ENCODE peak calls at places on chromosomes 3 and 15, in eight cellular contexts. One of them, this sample, is unnamed.

GRCh38 chr15:62649793-62650420 is 392.6 kb upstream of the TPM1 start:
- DNase-seq in CD14-positive monocyte: peak; percentile 71
- DNase-seq in thyroid gland: peak; percentile 64
- DNase-seq in body of pancreas: peak; percentile 64
- DNase-seq in psoas muscle: no peak
- DNase-seq in heart left ventricle: peak; percentile 36
- DNase-seq in AG10803: peak; percentile 56
- DNase-seq in fibroblast of lung: peak; percentile 72
- DNase-seq in this sample: no peak

GRCh38 chr15:70617076-70617910 is 146.1 kb downstream of the UACA start:
- DNase-seq in CD14-positive monocyte: no peak
- DNase-seq in thyroid gland: no peak
- DNase-seq in body of pancreas: no peak
- DNase-seq in psoas muscle: no peak
- DNase-seq in heart left ventricle: no peak
- DNase-seq in AG10803: peak; percentile 40
- DNase-seq in fibroblast of lung: peak; percentile 42
- DNase-seq in this sample: no peak

GRCh38 chr3:153760952-153761351 is 360.2 kb upstream of the ARHGEF26 start:
- DNase-seq in CD14-positive monocyte: no peak
- DNase-seq in thyroid gland: no peak
- DNase-seq in body of pancreas: no peak
- DNase-seq in psoas muscle: no peak
- DNase-seq in heart left ventricle: no peak
- DNase-seq in AG10803: no peak
- DNase-seq in fibroblast of lung: no peak
- DNase-seq in this sample: no peak

GRCh38 chr3:18630295-18630694 is 205.2 kb upstream of the SATB1 start:
- DNase-seq in CD14-positive monocyte: no peak
- DNase-seq in thyroid gland: no peak
- DNase-seq in body of pancreas: no peak
- DNase-seq in psoas muscle: no peak
- DNase-seq in heart left ventricle: no peak
- DNase-seq in AG10803: no peak
- DNase-seq in fibroblast of lung: no peak
- DNase-seq in this sample: no peak

GRCh38 chr15:85149460-85150129 is 167.9 kb downstream of the PDE8A start:
- DNase-seq in CD14-positive monocyte: no peak
- DNase-seq in thyroid gland: no peak
- DNase-seq in body of pancreas: no peak
- DNase-seq in psoas muscle: no peak
- DNase-seq in heart left ventricle: no peak
- DNase-seq in AG10803: no peak
- DNase-seq in fibroblast of lung: peak; percentile 28
- DNase-seq in this sample: no peak

GRCh38 chr15:49282366-49282765 is 112.3 kb downstream of the GALK2 start:
- DNase-seq in CD14-positive monocyte: no peak
- DNase-seq in thyroid gland: no peak
- DNase-seq in body of pancreas: no peak
- DNase-seq in psoas muscle: no peak
- DNase-seq in heart left ventricle: no peak
- DNase-seq in AG10803: peak; percentile 99
- DNase-seq in fibroblast of lung: peak; percentile 98
- DNase-seq in this sample: no peak

GRCh38 chr3:126924458-126924857 is 58.5 kb upstream of the PLXNA1 start:
- DNase-seq in CD14-positive monocyte: no peak
- DNase-seq in thyroid gland: no peak
- DNase-seq in body of pancreas: no peak
- DNase-seq in psoas muscle: no peak
- DNase-seq in heart left ventricle: no peak
- DNase-seq in AG10803: no peak
- DNase-seq in fibroblast of lung: no peak
- DNase-seq in this sample: no peak

GRCh38 chr15:57146394-57147140 is 228.1 kb downstream of the TCF12 start:
- DNase-seq in CD14-positive monocyte: no peak
- DNase-seq in thyroid gland: no peak
- DNase-seq in body of pancreas: peak; percentile 26
- DNase-seq in psoas muscle: no peak
- DNase-seq in heart left ventricle: peak; percentile 27
- DNase-seq in AG10803: peak; percentile 85
- DNase-seq in fibroblast of lung: peak; percentile 58
- DNase-seq in this sample: no peak

GRCh38 chr3:195815169-195815771 is 3.5 kb upstream of the MUC4 start:
- DNase-seq in CD14-positive monocyte: no peak
- DNase-seq in thyroid gland: no peak
- DNase-seq in body of pancreas: no peak
- DNase-seq in psoas muscle: no peak
- DNase-seq in heart left ventricle: no peak
- DNase-seq in AG10803: no peak
- DNase-seq in fibroblast of lung: peak; percentile 59
- DNase-seq in this sample: no peak

GRCh38 chr15:95300958-95301357 is 1029.5 kb upstream of the NR2F2 start:
- DNase-seq in CD14-positive monocyte: no peak
- DNase-seq in thyroid gland: no peak
- DNase-seq in body of pancreas: no peak
- DNase-seq in psoas muscle: no peak
- DNase-seq in heart left ventricle: no peak
- DNase-seq in AG10803: peak; percentile 54
- DNase-seq in fibroblast of lung: peak; percentile 80
- DNase-seq in this sample: no peak

GRCh38 chr3:8663177-8664061 is 18.8 kb upstream of the SSUH2 start:
- DNase-seq in CD14-positive monocyte: no peak
- DNase-seq in thyroid gland: peak; percentile 58
- DNase-seq in body of pancreas: peak; percentile 80
- DNase-seq in psoas muscle: peak; percentile 57
- DNase-seq in heart left ventricle: peak; percentile 59
- DNase-seq in AG10803: peak; percentile 74
- DNase-seq in fibroblast of lung: peak; percentile 62
- DNase-seq in this sample: peak; percentile 84

GRCh38 chr3:62777130-62777529 is 98.1 kb downstream of the CADPS start:
- DNase-seq in CD14-positive monocyte: no peak
- DNase-seq in thyroid gland: no peak
- DNase-seq in body of pancreas: no peak
- DNase-seq in psoas muscle: no peak
- DNase-seq in heart left ventricle: no peak
- DNase-seq in AG10803: no peak
- DNase-seq in fibroblast of lung: no peak
- DNase-seq in this sample: no peak

GRCh38 chr15:25470230-25470629 is 31.4 kb upstream of the UBE3A start:
- DNase-seq in CD14-positive monocyte: no peak
- DNase-seq in thyroid gland: no peak
- DNase-seq in body of pancreas: no peak
- DNase-seq in psoas muscle: no peak
- DNase-seq in heart left ventricle: no peak
- DNase-seq in AG10803: no peak
- DNase-seq in fibroblast of lung: no peak
- DNase-seq in this sample: no peak

GRCh38 chr15:46304320-46304719 is 669.5 kb downstream of the SQOR start:
- DNase-seq in CD14-positive monocyte: no peak
- DNase-seq in thyroid gland: no peak
- DNase-seq in body of pancreas: no peak
- DNase-seq in psoas muscle: no peak
- DNase-seq in heart left ventricle: no peak
- DNase-seq in AG10803: no peak
- DNase-seq in fibroblast of lung: no peak
- DNase-seq in this sample: peak; percentile 58

GRCh38 chr3:49803464-49804140 is 541 bp downstream of the INKA1 start:
- DNase-seq in CD14-positive monocyte: no peak
- DNase-seq in thyroid gland: no peak
- DNase-seq in body of pancreas: no peak
- DNase-seq in psoas muscle: no peak
- DNase-seq in heart left ventricle: peak; percentile 71
- DNase-seq in AG10803: no peak
- DNase-seq in fibroblast of lung: no peak
- DNase-seq in this sample: peak; percentile 70

GRCh38 chr3:53056442-53056841 is 10.6 kb upstream of the SFMBT1 start:
- DNase-seq in CD14-positive monocyte: no peak
- DNase-seq in thyroid gland: no peak
- DNase-seq in body of pancreas: no peak
- DNase-seq in psoas muscle: no peak
- DNase-seq in heart left ventricle: no peak
- DNase-seq in AG10803: no peak
- DNase-seq in fibroblast of lung: peak; percentile 7
- DNase-seq in this sample: no peak

GRCh38 chr15:38531509-38531908 is 33.1 kb downstream of the RASGRP1 start:
- DNase-seq in CD14-positive monocyte: no peak
- DNase-seq in thyroid gland: no peak
- DNase-seq in body of pancreas: no peak
- DNase-seq in psoas muscle: no peak
- DNase-seq in heart left ventricle: no peak
- DNase-seq in AG10803: peak; percentile 56
- DNase-seq in fibroblast of lung: peak; percentile 78
- DNase-seq in this sample: no peak

GRCh38 chr3:78507196-78507984 is 1260.4 kb downstream of the ROBO1 start:
- DNase-seq in CD14-positive monocyte: no peak
- DNase-seq in thyroid gland: no peak
- DNase-seq in body of pancreas: no peak
- DNase-seq in psoas muscle: no peak
- DNase-seq in heart left ventricle: no peak
- DNase-seq in AG10803: no peak
- DNase-seq in fibroblast of lung: peak; percentile 36
- DNase-seq in this sample: peak; percentile 31

GRCh38 chr3:40366203-40367162 is 20.5 kb upstream of the ENTPD3 start:
- DNase-seq in CD14-positive monocyte: no peak
- DNase-seq in thyroid gland: no peak
- DNase-seq in body of pancreas: no peak
- DNase-seq in psoas muscle: no peak
- DNase-seq in heart left ventricle: no peak
- DNase-seq in AG10803: no peak
- DNase-seq in fibroblast of lung: no peak
- DNase-seq in this sample: no peak

GRCh38 chr3:27945229-27945628 is 223.1 kb upstream of the EOMES start:
- DNase-seq in CD14-positive monocyte: no peak
- DNase-seq in thyroid gland: no peak
- DNase-seq in body of pancreas: no peak
- DNase-seq in psoas muscle: no peak
- DNase-seq in heart left ventricle: no peak
- DNase-seq in AG10803: no peak
- DNase-seq in fibroblast of lung: no peak
- DNase-seq in this sample: no peak

GRCh38 chr15:77604973-77605372 is 27.7 kb downstream of the LINGO1 start:
- DNase-seq in CD14-positive monocyte: no peak
- DNase-seq in thyroid gland: no peak
- DNase-seq in body of pancreas: no peak
- DNase-seq in psoas muscle: no peak
- DNase-seq in heart left ventricle: no peak
- DNase-seq in AG10803: no peak
- DNase-seq in fibroblast of lung: no peak
- DNase-seq in this sample: no peak

GRCh38 chr3:82707035-82707434 is 945.6 kb upstream of the GBE1 start:
- DNase-seq in CD14-positive monocyte: no peak
- DNase-seq in thyroid gland: no peak
- DNase-seq in body of pancreas: peak; percentile 14
- DNase-seq in psoas muscle: no peak
- DNase-seq in heart left ventricle: no peak
- DNase-seq in AG10803: no peak
- DNase-seq in fibroblast of lung: no peak
- DNase-seq in this sample: peak; percentile 28
- TF ChIP-seq CTCF in CD14-positive monocyte: no peak
- TF ChIP-seq CTCF in thyroid gland: no peak
- TF ChIP-seq CTCF in body of pancreas: peak; percentile 53
- TF ChIP-seq CTCF in psoas muscle: no peak
- TF ChIP-seq CTCF in heart left ventricle: no peak
- TF ChIP-seq CTCF in AG10803: no peak
- TF ChIP-seq CTCF in fibroblast of lung: no peak
- TF ChIP-seq CTCF in this sample: no peak

DNA sequence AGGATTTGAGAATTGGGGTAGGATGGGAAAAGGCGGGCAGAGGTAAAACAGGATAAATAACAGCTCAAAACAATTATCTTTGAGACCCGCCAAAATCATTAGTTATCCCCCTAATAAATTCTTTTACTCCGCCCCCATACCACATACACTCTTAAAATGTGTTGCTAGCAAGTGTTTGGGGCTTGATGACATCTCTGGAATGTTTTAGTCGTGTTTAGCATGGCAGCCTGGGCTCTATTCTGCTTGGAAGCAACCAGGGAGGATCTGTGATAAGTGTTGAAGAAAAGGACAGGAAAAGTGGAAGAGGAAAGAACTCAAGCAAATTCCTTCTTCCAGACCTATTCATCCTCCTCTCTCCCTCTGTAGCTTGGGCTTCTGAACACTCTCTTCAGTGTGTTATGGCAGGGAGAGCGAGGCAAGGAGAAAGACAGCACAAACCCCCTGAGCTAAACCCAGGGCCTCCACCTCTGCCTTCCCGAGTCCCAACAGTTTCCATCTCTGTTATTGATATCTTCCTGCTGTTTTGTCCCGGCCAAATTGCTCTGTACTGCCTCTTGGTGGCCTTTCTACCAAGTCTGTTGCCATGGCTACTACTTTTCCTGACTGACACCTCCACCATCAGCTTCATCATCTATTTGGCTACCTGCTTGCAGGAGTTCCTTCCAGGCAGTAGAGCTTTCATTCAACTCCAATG is 135.8 kb downstream of the RPL22L1 start:
- DNase-seq in CD14-positive monocyte: no peak
- DNase-seq in thyroid gland: no peak
- DNase-seq in body of pancreas: no peak
- DNase-seq in psoas muscle: no peak
- DNase-seq in heart left ventricle: no peak
- DNase-seq in AG10803: no peak
- DNase-seq in fibroblast of lung: no peak
- DNase-seq in this sample: no peak
- TF ChIP-seq CTCF in CD14-positive monocyte: no peak
- TF ChIP-seq CTCF in thyroid gland: no peak
- TF ChIP-seq CTCF in body of pancreas: no peak
- TF ChIP-seq CTCF in psoas muscle: no peak
- TF ChIP-seq CTCF in heart left ventricle: no peak
- TF ChIP-seq CTCF in AG10803: no peak
- TF ChIP-seq CTCF in fibroblast of lung: peak; percentile 17
- TF ChIP-seq CTCF in this sample: no peak

DNA sequence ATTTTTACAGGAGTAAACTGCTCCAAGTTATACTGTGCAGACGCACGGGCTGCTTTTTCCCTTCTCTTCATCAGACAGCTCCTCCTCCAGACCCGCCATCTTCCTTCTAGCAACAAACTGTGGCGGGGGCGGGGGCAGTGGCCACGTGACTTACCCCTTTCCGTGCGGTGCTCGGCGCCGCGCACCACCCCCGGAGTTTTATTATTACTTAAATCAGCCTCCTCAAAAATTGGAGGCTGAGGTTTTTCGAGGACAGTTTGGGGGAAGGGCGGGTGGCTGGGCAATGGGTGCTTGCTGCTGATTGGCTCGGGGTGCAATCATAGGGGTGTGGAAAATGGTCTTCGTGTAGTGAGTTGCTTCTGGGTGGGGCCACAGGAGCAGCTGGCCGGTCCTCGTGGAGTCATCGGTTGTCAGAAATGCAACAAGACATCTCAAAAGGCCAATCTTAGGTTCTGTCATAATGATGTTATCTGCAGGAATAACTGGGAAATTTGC is 77.1 kb upstream of the MFGE8 start:
- DNase-seq in CD14-positive monocyte: no peak
- DNase-seq in thyroid gland: no peak
- DNase-seq in body of pancreas: no peak
- DNase-seq in psoas muscle: no peak
- DNase-seq in heart left ventricle: no peak
- DNase-seq in AG10803: no peak
- DNase-seq in fibroblast of lung: no peak
- DNase-seq in this sample: no peak
- TF ChIP-seq CTCF in CD14-positive monocyte: no peak
- TF ChIP-seq CTCF in thyroid gland: no peak
- TF ChIP-seq CTCF in body of pancreas: no peak
- TF ChIP-seq CTCF in psoas muscle: no peak
- TF ChIP-seq CTCF in heart left ventricle: no peak
- TF ChIP-seq CTCF in AG10803: no peak
- TF ChIP-seq CTCF in fibroblast of lung: no peak
- TF ChIP-seq CTCF in this sample: no peak

GRCh38 chr3:29668728-29669127 is 387.9 kb downstream of the RBMS3 start:
- DNase-seq in CD14-positive monocyte: no peak
- DNase-seq in thyroid gland: no peak
- DNase-seq in body of pancreas: no peak
- DNase-seq in psoas muscle: no peak
- DNase-seq in heart left ventricle: no peak
- DNase-seq in AG10803: no peak
- DNase-seq in fibroblast of lung: no peak
- DNase-seq in this sample: no peak
- TF ChIP-seq CTCF in CD14-positive monocyte: no peak
- TF ChIP-seq CTCF in thyroid gland: no peak
- TF ChIP-seq CTCF in body of pancreas: no peak
- TF ChIP-seq CTCF in psoas muscle: no peak
- TF ChIP-seq CTCF in heart left ventricle: no peak
- TF ChIP-seq CTCF in AG10803: peak; percentile 3
- TF ChIP-seq CTCF in fibroblast of lung: no peak
- TF ChIP-seq CTCF in this sample: no peak